ENCODE peak calls at places on chromosomes 5 and 9, in five cellular contexts. U, I, L, M and D are unnamed samples.

GRCh38 chr5:172361566-172362238 is 78.1 kb upstream of the UBTD2 start:
- ATAC-seq in U (peak), I (peak), L (peak), M (peak), D (no peak)

GRCh38 chr9:33465096-33465495 is 8.6 kb downstream of the NOL6 start:
- ATAC-seq in U (no peak), I (no peak), L (no peak), M (no peak), D (no peak)

GRCh38 chr5:35436441-35437057 is 181.1 kb upstream of the SPEF2 start:
- ATAC-seq in U (peak), I (peak), L (no peak), M (no peak), D (no peak)

GRCh38 chr5:133891390-133891789 is 77.0 kb downstream of the C5orf15 start:
- ATAC-seq in U (no peak), I (no peak), L (no peak), M (no peak), D (no peak)

GRCh38 chr9:86703346-86703745 is 244.0 kb downstream of the GAS1 start:
- ATAC-seq in U (no peak), I (no peak), L (no peak), M (no peak), D (no peak)

GRCh38 chr5:43193952-43194321 is 1.9 kb downstream of the NIM1K start:
- ATAC-seq in U (no peak), I (no peak), L (no peak), M (no peak), D (no peak)

GRCh38 chr5:138803285-138803684 is 50.1 kb downstream of the CTNNA1 start:
- ATAC-seq in U (no peak), I (peak), L (no peak), M (no peak), D (no peak)

GRCh38 chr5:23042231-23042630 is 189.1 kb upstream of the CDH12 start:
- ATAC-seq in U (no peak), I (no peak), L (no peak), M (no peak), D (no peak)

GRCh38 chr5:139146809-139147742 is 51.1 kb downstream of the SIL1 start:
- ATAC-seq in U (no peak), I (no peak), L (peak), M (no peak), D (peak)

GRCh38 chr9:133449760-133450159 is 10.0 kb upstream of the CACFD1 start:
- ATAC-seq in U (peak), I (peak), L (no peak), M (peak), D (no peak)

GRCh38 chr9:112140936-112141335 is 34.2 kb downstream of the SUSD1 start:
- ATAC-seq in U (no peak), I (no peak), L (no peak), M (no peak), D (no peak)

GRCh38 chr9:128552153-128552743 is at the start of gene SPTAN1:
- ATAC-seq in U (peak), I (peak), L (peak), M (peak), D (peak)

GRCh38 chr5:139658928-139659667 is 10.9 kb downstream of the CXXC5 start:
- ATAC-seq in U (peak), I (peak), L (peak), M (peak), D (no peak)

GRCh38 chr9:126635661-126636439 is 22.1 kb downstream of the LMX1B start:
- ATAC-seq in U (no peak), I (no peak), L (no peak), M (no peak), D (no peak)

GRCh38 chr9:12859704-12860251 is 85.0 kb downstream of the LURAP1L start:
- ATAC-seq in U (no peak), I (peak), L (no peak), M (no peak), D (no peak)

GRCh38 chr5:180007582-180007981 is 64.0 kb downstream of the RNF130 start:
- ATAC-seq in U (no peak), I (no peak), L (no peak), M (no peak), D (no peak)